ENCODE peak calls at places on chromosomes 16 and 17, in four cellular contexts. U is fibroblast of pulmonary artery, M is IMR-90, O is BE2C. K is an unnamed sample.

GRCh38 chr16:68972008-68972407 is 128.7 kb downstream of the TANGO6 start:
- DNase-seq in U (no peak), M (no peak), O (no peak), K (no peak)

GRCh38 chr16:90047714-90048346 is 28.6 kb upstream of the DBNDD1 start:
- DNase-seq in U (no peak), M (no peak), O (no peak), K (no peak)

GRCh38 chr17:77233635-77234334 is 93.0 kb downstream of the SEC14L1 start:
- DNase-seq in U (peak; percentile 88), M (peak; percentile 89), O (peak; percentile 35), K (peak; percentile 94)

GRCh38 chr16:31484491-31485171 is 1.7 kb downstream of the SLC5A2 start:
- DNase-seq in U (no peak), M (no peak), O (no peak), K (no peak)

GRCh38 chr17:63961355-63962207 is 11.1 kb downstream of the SCN4A start:
- DNase-seq in U (peak; percentile 68), M (peak; percentile 53), O (peak; percentile 98), K (peak; percentile 78)

GRCh38 chr16:27238591-27238990 is 30.0 kb downstream of the NSMCE1 start:
- DNase-seq in U (no peak), M (no peak), O (no peak), K (no peak)

GRCh38 chr16:87465306-87465705 is 27.5 kb downstream of the ZCCHC14 start:
- DNase-seq in U (peak; percentile 85), M (peak; percentile 82), O (peak; percentile 52), K (peak; percentile 94)

GRCh38 chr16:31253642-31254045 is 6.1 kb upstream of the ITGAM start:
- DNase-seq in U (no peak), M (no peak), O (no peak), K (peak; percentile 36)

GRCh38 chr17:66255112-66255511 is 25.9 kb upstream of the APOH start:
- DNase-seq in U (peak; percentile 90), M (peak; percentile 83), O (peak; percentile 35), K (peak; percentile 86)

GRCh38 chr17:8755590-8756255 is 2.6 kb downstream of the SPDYE4 start:
- DNase-seq in U (no peak), M (no peak), O (no peak), K (no peak)

GRCh38 chr17:2398655-2399571 is 1.9 kb downstream of the MNT start:
- DNase-seq in U (peak; percentile 83), M (peak; percentile 78), O (peak; percentile 53), K (peak; percentile 79)

GRCh38 chr16:51465026-51465425 is 314.0 kb upstream of the SALL1 start:
- DNase-seq in U (peak; percentile 18), M (peak; percentile 47), O (no peak), K (peak; percentile 67)

GRCh38 chr16:54935411-54936085 is 4.9 kb downstream of the IRX5 start:
- DNase-seq in U (no peak), M (no peak), O (no peak), K (no peak)

GRCh38 chr16:54937673-54938350 is 7.1 kb downstream of the IRX5 start:
- DNase-seq in U (no peak), M (no peak), O (no peak), K (no peak)

GRCh38 chr16:54936086-54936978 is 5.7 kb downstream of the IRX5 start:
- DNase-seq in U (no peak), M (no peak), O (no peak), K (peak; percentile 57)

GRCh38 chr16:54938351-54939346 is 8.0 kb downstream of the IRX5 start:
- DNase-seq in U (no peak), M (no peak), O (no peak), K (no peak)

GRCh38 chr16:54936979-54937672 is 6.5 kb downstream of the IRX5 start:
- DNase-seq in U (no peak), M (no peak), O (no peak), K (peak; percentile 65)
- H3K4me3 ChIP-seq in U (peak overlapping the region; percentile 29), M (no peak overlapping the region), O (no peak overlapping the region), K (peak overlapping the region; percentile 44)

GRCh38 chr16:3520861-3521260 is 20.1 kb downstream of the CLUAP1 start:
- DNase-seq in U (no peak), M (no peak), O (no peak), K (no peak)
- TF ChIP-seq CTCF in U (no peak), M (no peak), O (no peak), K (no peak)

GRCh38 chr17:16171613-16172012 is 43.7 kb downstream of the NCOR1 start:
- DNase-seq in U (no peak), M (peak; percentile 47), O (no peak), K (peak; percentile 54)
- H3K4me3 ChIP-seq in U (no peak overlapping the region), M (no peak overlapping the region), O (no peak overlapping the region), K (no peak overlapping the region)

GRCh38 chr16:66549284-66550131 is at the start of gene TK2:
- DNase-seq in U (peak; percentile 77), M (peak; percentile 72), O (peak; percentile 67), K (peak; percentile 68)
- TF ChIP-seq CTCF in U (peak; percentile 15), M (peak; percentile 31), O (no peak), K (no peak)

GRCh38 chr16:970766-971581 is at the start of gene LMF1:
- DNase-seq in U (peak; percentile 90), M (peak; percentile 79), O (peak; percentile 98), K (peak; percentile 80)

GRCh38 chr16:971981-972315 is 1.2 kb upstream of the LMF1 start:
- DNase-seq in U (no peak), M (no peak), O (no peak), K (no peak)

GRCh38 chr16:971582-971905 is 760 bp upstream of the LMF1 start:
- DNase-seq in U (no peak), M (no peak), O (no peak), K (no peak)

GRCh38 chr16:973366-973765 is 2.6 kb upstream of the LMF1 start:
- DNase-seq in U (no peak), M (no peak), O (no peak), K (no peak)

DNA sequence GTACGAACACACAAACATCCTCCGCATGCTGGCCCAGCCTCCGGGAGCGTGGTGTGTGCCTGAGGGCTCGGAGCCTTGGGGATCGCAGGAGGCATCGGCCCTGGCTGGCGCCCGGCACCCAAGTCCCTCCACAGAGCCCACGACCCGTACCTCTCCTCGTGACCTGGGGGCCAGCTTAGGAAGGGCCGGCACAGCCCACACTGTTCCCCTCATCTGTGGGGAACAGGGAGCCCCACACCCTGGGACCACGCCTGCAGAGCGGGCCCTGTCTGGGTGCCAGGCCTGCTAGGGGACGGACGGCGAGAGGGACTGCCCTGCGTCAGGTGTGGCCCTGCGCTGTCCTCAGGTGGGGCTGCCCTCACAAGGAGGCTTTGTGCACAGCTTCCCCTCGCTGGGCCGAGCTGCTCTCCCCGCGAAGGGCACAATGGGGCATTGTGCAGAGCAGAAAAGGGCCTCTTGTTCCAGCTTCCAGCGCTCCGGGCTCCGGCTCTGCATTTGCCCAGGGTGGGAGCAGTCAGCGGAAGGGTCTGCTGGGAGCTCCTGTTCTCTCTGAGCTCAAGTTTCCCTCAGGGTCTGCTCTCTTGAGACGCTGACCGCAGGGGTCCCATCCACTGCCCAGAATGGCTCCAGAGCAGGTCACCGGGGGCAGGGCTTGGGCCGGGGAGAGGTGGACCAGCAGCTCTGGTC is 1.7 kb upstream of the LMF1 start:
- DNase-seq in U (no peak), M (no peak), O (no peak), K (no peak)
- H3K4me3 ChIP-seq in U (no peak overlapping the region), M (no peak overlapping the region), O (no peak overlapping the region), K (no peak overlapping the region)

DNA sequence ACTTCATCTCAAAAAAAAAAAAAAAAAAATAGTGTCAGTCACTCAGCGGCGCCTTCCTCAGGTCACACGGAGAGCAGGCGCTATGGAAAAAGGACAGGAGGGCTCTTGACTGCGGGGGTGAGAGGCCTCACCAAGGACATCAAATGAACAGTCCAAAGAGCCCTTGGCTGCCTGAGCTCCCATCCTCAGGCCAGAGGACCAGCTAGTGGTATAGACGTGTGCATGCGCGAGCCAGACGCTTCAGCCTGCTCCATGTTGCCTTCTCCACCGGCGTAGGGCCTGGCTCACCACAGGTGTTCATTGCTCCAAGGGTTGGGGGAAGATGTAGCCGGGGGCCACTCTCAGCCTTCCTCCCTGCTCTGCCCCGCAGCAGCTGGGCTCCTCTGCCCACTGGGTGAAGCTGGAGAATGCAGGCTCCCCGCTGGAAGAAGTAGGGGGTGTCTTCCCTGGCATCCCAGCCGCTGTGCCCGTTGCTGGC is 65.8 kb upstream of the PLCG2 start:
- DNase-seq in U (no peak), M (no peak), O (no peak), K (no peak)
- TF ChIP-seq CTCF in U (no peak), M (no peak), O (no peak), K (no peak)

GRCh38 chr17:49996121-49996494 is 1.1 kb upstream of the DLX3 start:
- DNase-seq in U (no peak), M (no peak), O (no peak), K (no peak)

GRCh38 chr17:49994085-49995054 is 654 bp downstream of the DLX3 start:
- DNase-seq in U (no peak), M (no peak), O (no peak), K (no peak)

GRCh38 chr17:49993423-49994037 is 1.5 kb downstream of the DLX3 start:
- DNase-seq in U (peak; percentile 7), M (no peak), O (peak; percentile 25), K (no peak)

GRCh38 chr17:49996495-49997255 is 1.7 kb upstream of the DLX3 start:
- DNase-seq in U (peak; percentile 33), M (peak; percentile 12), O (peak; percentile 73), K (peak; percentile 18)

GRCh38 chr17:49995055-49995738 is at the start of gene DLX3:
- DNase-seq in U (peak; percentile 72), M (peak; percentile 62), O (peak; percentile 82), K (peak; percentile 72)
- H3K4me3 ChIP-seq in U (peak within 1 kb of the TSS; percentile 12), M (no peak within 1 kb of the TSS), O (no peak within 1 kb of the TSS), K (peak within 1 kb of the TSS; percentile 29)

GRCh38 chr16:85554114-85554790 is 58.9 kb upstream of the GSE1 start:
- DNase-seq in U (peak; percentile 86), M (peak; percentile 80), O (peak; percentile 60), K (peak; percentile 81)

GRCh38 chr16:85552980-85553435 is 60.1 kb upstream of the GSE1 start:
- DNase-seq in U (no peak), M (no peak), O (no peak), K (no peak)

GRCh38 chr16:85551319-85551978 is 61.7 kb upstream of the GSE1 start:
- DNase-seq in U (no peak), M (no peak), O (no peak), K (no peak)

GRCh38 chr16:85554791-85555548 is 58.2 kb upstream of the GSE1 start:
- DNase-seq in U (peak; percentile 70), M (peak; percentile 67), O (peak; percentile 63), K (peak; percentile 70)

DNA sequence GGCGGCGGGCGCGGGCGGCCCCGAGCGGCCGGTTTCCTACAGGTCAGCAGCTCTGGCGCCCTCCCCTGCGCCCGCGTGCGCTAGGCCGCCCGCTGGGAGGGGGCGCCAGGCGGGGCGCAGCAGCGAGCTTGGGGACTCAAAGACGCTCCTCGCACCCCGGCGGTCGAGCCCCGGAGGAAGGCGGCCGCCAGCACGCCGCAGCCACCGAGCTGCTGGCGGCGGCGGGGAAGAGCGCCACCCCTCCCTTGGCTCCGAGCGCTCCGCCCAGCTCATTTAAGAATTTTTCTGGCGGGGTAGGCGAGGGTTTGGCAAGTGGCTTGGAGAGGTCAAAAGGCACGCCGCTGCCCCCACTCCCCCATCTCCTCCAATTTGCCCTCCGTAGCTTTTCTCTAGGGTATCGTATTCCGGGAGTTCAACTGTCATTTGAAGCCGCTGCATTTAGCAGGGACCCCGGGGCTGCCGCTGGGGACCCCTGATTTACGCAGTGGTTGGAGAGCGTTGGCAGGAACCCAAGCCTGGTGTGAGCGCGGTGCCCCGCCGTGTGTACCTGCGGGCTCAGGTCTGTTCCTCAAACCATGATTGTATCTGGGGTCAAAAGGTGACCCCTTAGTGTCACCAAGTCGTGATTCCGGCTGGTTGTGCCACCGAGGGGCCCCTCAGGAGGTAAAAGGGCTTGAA is 59.5 kb upstream of the GSE1 start:
- DNase-seq in U (peak; percentile 54), M (peak; percentile 34), O (peak; percentile 67), K (peak; percentile 50)
- TF ChIP-seq CTCF in U (no peak), M (peak; percentile 15), O (peak; percentile 19), K (no peak)

K was measured in fibroblast of mammary gland.